ENCODE peak calls at places on chromosomes 6 and 20, in seven cellular contexts. M is heart right ventricle, S is epithelial cell of proximal tubule, C is AG10803, P is small intestine, E is fibroblast of lung, J is GM12865. F is an unnamed sample.

GRCh38 chr6:168239374-168239773 is 80.2 kb downstream of the DACT2 start:
- DNase-seq in M (no peak), S (peak; percentile 29), C (no peak), P (no peak), E (no peak), J (no peak), F (no peak)

GRCh38 chr20:35171753-35172433 is at the start of gene PROCR:
- DNase-seq in M (peak; percentile 91), S (peak; percentile 58), C (peak; percentile 87), P (peak; percentile 95), E (peak; percentile 87), J (no peak), F (peak; percentile 95)

GRCh38 chr6:105066233-105066632 is 109.3 kb downstream of the LIN28B start:
- DNase-seq in M (no peak), S (no peak), C (no peak), P (no peak), E (no peak), J (no peak), F (no peak)

GRCh38 chr20:44411757-44412401 is 56.4 kb downstream of the HNF4A start:
- DNase-seq in M (no peak), S (no peak), C (no peak), P (no peak), E (no peak), J (no peak), F (no peak)

GRCh38 chr6:158631678-158632537 is 12.6 kb downstream of the DYNLT1 start:
- DNase-seq in M (peak; percentile 81), S (no peak), C (peak; percentile 58), P (peak; percentile 93), E (peak; percentile 90), J (no peak), F (peak; percentile 90)

GRCh38 chr20:52493177-52493711 is 301.7 kb upstream of the ZFP64 start:
- DNase-seq in M (peak; percentile 23), S (no peak), C (peak; percentile 66), P (peak; percentile 43), E (no peak), J (no peak), F (peak; percentile 29)

GRCh38 chr6:129790786-129791185 is 70.3 kb downstream of the TMEM244 start:
- DNase-seq in M (no peak), S (no peak), C (no peak), P (no peak), E (no peak), J (no peak), F (no peak)

GRCh38 chr6:166005846-166006592 is 161.6 kb downstream of the TBXT start:
- DNase-seq in M (peak; percentile 75), S (no peak), C (peak; percentile 70), P (no peak), E (peak; percentile 93), J (no peak), F (peak; percentile 80)

GRCh38 chr6:111888928-111889696 is 15.9 kb upstream of the FYN start:
- DNase-seq in M (peak; percentile 53), S (no peak), C (peak; percentile 29), P (no peak), E (no peak), J (no peak), F (no peak)

GRCh38 chr6:84763397-84764331 is 734 bp downstream of the TBX18 start:
- DNase-seq in M (peak; percentile 25), S (no peak), C (peak; percentile 90), P (no peak), E (peak; percentile 72), J (no peak), F (peak; percentile 92)

GRCh38 chr6:154954352-154954751 is 40.8 kb upstream of the TIAM2 start:
- DNase-seq in M (no peak), S (no peak), C (no peak), P (no peak), E (no peak), J (no peak), F (no peak)

GRCh38 chr6:83735461-83735860 is 26.6 kb upstream of the SNAP91 start:
- DNase-seq in M (no peak), S (no peak), C (peak; percentile 1), P (no peak), E (no peak), J (no peak), F (no peak)

GRCh38 chr6:146851837-146852236 is 253.1 kb downstream of the ADGB start:
- DNase-seq in M (no peak), S (no peak), C (peak; percentile 91), P (no peak), E (peak; percentile 79), J (peak; percentile 11), F (peak; percentile 94)

GRCh38 chr6:131054392-131055250 is 8.4 kb downstream of the EPB41L2 start:
- DNase-seq in M (no peak), S (no peak), C (no peak), P (no peak), E (no peak), J (no peak), F (no peak)

GRCh38 chr6:17318435-17319165 is 37.4 kb downstream of the RBM24 start:
- DNase-seq in M (no peak), S (no peak), C (no peak), P (no peak), E (no peak), J (no peak), F (no peak)

GRCh38 chr6:54283877-54284860 is 24.1 kb upstream of the TINAG start:
- DNase-seq in M (no peak), S (peak; percentile 83), C (no peak), P (peak; percentile 4), E (no peak), J (no peak), F (peak; percentile 71)

GRCh38 chr20:14512856-14513255 is 175.4 kb upstream of the FLRT3 start:
- DNase-seq in M (no peak), S (no peak), C (no peak), P (no peak), E (peak; percentile 9), J (no peak), F (peak; percentile 4)

GRCh38 chr20:38889050-38889449 is 37.2 kb upstream of the FAM83D start:
- DNase-seq in M (no peak), S (no peak), C (no peak), P (no peak), E (no peak), J (no peak), F (no peak)

GRCh38 chr6:170227521-170227983 is 63.3 kb downstream of the DLL1 start:
- DNase-seq in M (no peak), S (no peak), C (no peak), P (no peak), E (no peak), J (no peak), F (no peak)

GRCh38 chr6:87092435-87092834 is 2.5 kb downstream of the CGA start:
- DNase-seq in M (no peak), S (no peak), C (no peak), P (no peak), E (no peak), J (no peak), F (no peak)

GRCh38 chr6:47168176-47168575 is 126.0 kb upstream of the ADGRF1 start:
- DNase-seq in M (no peak), S (peak; percentile 96), C (peak; percentile 96), P (no peak), E (peak; percentile 96), J (no peak), F (peak; percentile 98)

GRCh38 chr6:47163536-47163935 is 121.4 kb upstream of the ADGRF1 start:
- DNase-seq in M (no peak), S (no peak), C (no peak), P (no peak), E (no peak), J (peak; percentile 35), F (no peak)

GRCh38 chr6:47164877-47165276 is 122.7 kb upstream of the ADGRF1 start:
- DNase-seq in M (no peak), S (no peak), C (no peak), P (no peak), E (no peak), J (no peak), F (no peak)

GRCh38 chr6:47162793-47163192 is 120.7 kb upstream of the ADGRF1 start:
- DNase-seq in M (no peak), S (no peak), C (no peak), P (no peak), E (no peak), J (no peak), F (no peak)

DNA sequence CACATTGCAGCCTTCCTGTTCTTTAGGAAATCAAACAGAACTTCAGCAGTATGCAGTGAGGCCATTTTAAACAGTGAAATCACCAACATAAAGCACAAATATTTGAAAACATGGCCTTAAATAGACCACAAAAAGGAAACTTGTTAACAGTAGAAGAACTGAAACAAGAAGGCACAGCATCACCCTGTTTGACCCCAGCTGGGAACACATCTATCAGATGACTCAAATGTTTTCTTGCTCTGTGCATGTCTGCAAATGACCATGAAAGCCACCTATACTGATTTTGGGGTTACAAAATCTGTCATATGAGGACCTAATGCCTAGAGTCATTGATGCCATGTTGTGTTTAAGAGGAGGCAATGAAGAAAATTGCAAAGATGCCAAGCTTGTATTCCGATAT is 123.8 kb upstream of the ADGRF1 start:
- DNase-seq in M (no peak), S (no peak), C (peak; percentile 45), P (no peak), E (peak; percentile 64), J (peak; percentile 54), F (peak; percentile 75)
- H3K4me3 ChIP-seq in M (no peak overlapping the region), S (no peak overlapping the region), C (no peak overlapping the region), P (no peak overlapping the region), E (no peak overlapping the region), J (no peak overlapping the region), F (no peak overlapping the region)

DNA sequence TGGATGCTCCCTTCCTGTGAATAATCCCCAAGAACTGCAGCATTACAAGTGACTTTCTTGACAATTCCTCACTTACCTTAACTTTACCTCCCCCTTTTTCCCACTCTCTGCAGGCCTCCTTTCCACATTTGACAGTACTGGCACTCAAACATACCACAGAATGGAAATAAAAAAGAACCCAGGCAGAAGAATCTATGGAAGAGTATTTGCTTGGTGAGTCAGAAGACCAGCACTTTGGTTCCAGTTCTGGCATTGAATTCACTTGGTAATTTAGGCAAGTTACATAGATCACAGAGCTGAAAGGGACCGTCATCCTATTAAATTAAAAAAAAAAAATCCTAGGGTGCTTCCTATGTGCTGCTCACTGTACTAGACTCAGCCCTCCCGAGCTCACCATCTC is 55.0 kb downstream of the BTBD9 start:
- DNase-seq in M (no peak), S (no peak), C (peak; percentile 29), P (no peak), E (no peak), J (no peak), F (no peak)
- H3K4me3 ChIP-seq in M (no peak overlapping the region), S (no peak overlapping the region), C (no peak overlapping the region), P (no peak overlapping the region), E (no peak overlapping the region), J (no peak overlapping the region), F (no peak overlapping the region)

DNA sequence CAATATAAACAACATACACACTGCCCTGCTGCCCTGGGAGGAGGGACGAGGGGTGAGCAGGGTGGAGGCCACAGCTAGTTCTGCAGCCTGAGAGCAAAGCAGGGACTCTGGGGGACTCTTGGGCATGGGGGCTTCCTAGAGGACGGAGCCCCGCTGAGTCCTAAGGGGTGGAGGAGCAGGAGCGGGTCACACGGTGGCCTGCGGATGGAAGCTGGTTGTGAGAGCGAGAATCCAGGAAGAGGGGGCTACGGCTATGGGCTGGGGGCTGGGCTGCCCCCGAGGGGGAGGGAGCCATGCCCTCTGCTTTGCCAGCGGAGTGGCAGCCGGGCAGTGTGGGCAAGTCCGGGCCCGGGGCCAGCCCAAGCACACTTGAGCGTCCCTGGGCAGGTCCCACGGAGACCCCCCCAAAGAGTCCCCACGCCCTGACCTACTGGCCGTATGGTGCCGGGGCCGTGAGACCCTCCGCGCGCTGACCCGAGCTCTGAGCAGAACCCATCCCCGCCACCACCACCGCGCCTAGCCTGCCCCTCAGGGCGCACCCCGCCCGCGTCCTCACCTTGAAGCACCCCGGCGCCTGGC is 369 bp downstream of the ADAM33 start:
- DNase-seq in M (no peak), S (no peak), C (no peak), P (no peak), E (no peak), J (no peak), F (no peak)
- H3K4me3 ChIP-seq in M (peak overlapping the region; percentile 59), S (no peak overlapping the region), C (peak overlapping the region; percentile 97), P (no peak overlapping the region), E (peak overlapping the region; percentile 65), J (no peak overlapping the region), F (peak overlapping the region; percentile 68)

GRCh38 chr6:125444234-125444949 is 142.6 kb upstream of the HDDC2 start:
- DNase-seq in M (peak; percentile 82), S (no peak), C (no peak), P (no peak), E (peak; percentile 2), J (no peak), F (peak; percentile 1)
- H3K4me3 ChIP-seq in M (no peak overlapping the region), S (no peak overlapping the region), C (no peak overlapping the region), P (no peak overlapping the region), E (no peak overlapping the region), J (no peak overlapping the region), F (no peak overlapping the region)

F was measured in fibroblast of mammary gland.